ENCODE peak calls at places on chromosomes 16 and 17, in nine cellular contexts. F is IMR-90; C is adipocyte; E is mesendoderm; V is thoracic aorta; D is transverse colon; X is effector memory CD4-positive, alpha-beta T cell; K is neural progenitor cell; P is thyroid gland. A is an unnamed sample.
A peak's percentile ranks its signal among the peaks of the same experiment; 100 is the strongest.

GRCh38 chr16:70805787-70806186 is 4.8 kb upstream of the VAC14 start:
- DNase-seq in F (peak; percentile 91), C (peak; percentile 18), E (no peak), V (no peak), D (no peak), X (no peak), K (no peak), P (no peak), A (no peak)

GRCh38 chr17:31490019-31490383 is 98.5 kb downstream of the RAB11FIP4 start:
- DNase-seq in F (no peak), C (no peak), E (no peak), V (no peak), D (no peak), X (no peak), K (no peak), P (no peak), A (no peak)

GRCh38 chr16:88779406-88780099 is 5.5 kb downstream of the PIEZO1 start:
- DNase-seq in F (no peak), C (no peak), E (no peak), V (no peak), D (no peak), X (no peak), K (no peak), P (peak; percentile 76), A (no peak)

GRCh38 chr16:55044366-55044975 is 113.8 kb downstream of the IRX5 start:
- DNase-seq in F (no peak), C (no peak), E (no peak), V (no peak), D (no peak), X (no peak), K (no peak), P (no peak), A (no peak)

GRCh38 chr16:27611340-27611739 is 61.4 kb downstream of the KATNIP start:
- DNase-seq in F (no peak), C (no peak), E (no peak), V (no peak), D (no peak), X (no peak), K (no peak), P (peak; percentile 75), A (no peak)

GRCh38 chr17:61813211-61813610 is 50.1 kb downstream of the BRIP1 start:
- DNase-seq in F (no peak), C (peak; percentile 53), E (no peak), V (no peak), D (no peak), X (no peak), K (no peak), P (no peak), A (no peak)

GRCh38 chr17:80842456-80843053 is 149.1 kb upstream of the CHMP6 start:
- DNase-seq in F (no peak), C (no peak), E (no peak), V (no peak), D (no peak), X (no peak), K (no peak), P (no peak), A (peak; percentile 15)

GRCh38 chr16:11229906-11230305 is 26.1 kb downstream of the SOCS1 start:
- DNase-seq in F (no peak), C (no peak), E (no peak), V (no peak), D (peak; percentile 43), X (no peak), K (no peak), P (peak; percentile 82), A (no peak)

GRCh38 chr16:30829130-30830071 is 42.4 kb upstream of the ZNF629 start:
- DNase-seq in F (no peak), C (no peak), E (peak; percentile 18), V (no peak), D (peak; percentile 80), X (no peak), K (no peak), P (peak; percentile 70), A (peak; percentile 85)

GRCh38 chr17:57735707-57736106 is 9.4 kb downstream of the CCDC182 start:
- DNase-seq in F (no peak), C (no peak), E (peak; percentile 60), V (no peak), D (no peak), X (no peak), K (peak; percentile 55), P (no peak), A (no peak)

GRCh38 chr16:81446318-81447275 is 2.0 kb downstream of the CMIP start:
- DNase-seq in F (peak; percentile 51), C (peak; percentile 63), E (peak; percentile 66), V (no peak), D (peak; percentile 61), X (peak; percentile 16), K (no peak), P (peak; percentile 34), A (peak; percentile 44)

DNA sequence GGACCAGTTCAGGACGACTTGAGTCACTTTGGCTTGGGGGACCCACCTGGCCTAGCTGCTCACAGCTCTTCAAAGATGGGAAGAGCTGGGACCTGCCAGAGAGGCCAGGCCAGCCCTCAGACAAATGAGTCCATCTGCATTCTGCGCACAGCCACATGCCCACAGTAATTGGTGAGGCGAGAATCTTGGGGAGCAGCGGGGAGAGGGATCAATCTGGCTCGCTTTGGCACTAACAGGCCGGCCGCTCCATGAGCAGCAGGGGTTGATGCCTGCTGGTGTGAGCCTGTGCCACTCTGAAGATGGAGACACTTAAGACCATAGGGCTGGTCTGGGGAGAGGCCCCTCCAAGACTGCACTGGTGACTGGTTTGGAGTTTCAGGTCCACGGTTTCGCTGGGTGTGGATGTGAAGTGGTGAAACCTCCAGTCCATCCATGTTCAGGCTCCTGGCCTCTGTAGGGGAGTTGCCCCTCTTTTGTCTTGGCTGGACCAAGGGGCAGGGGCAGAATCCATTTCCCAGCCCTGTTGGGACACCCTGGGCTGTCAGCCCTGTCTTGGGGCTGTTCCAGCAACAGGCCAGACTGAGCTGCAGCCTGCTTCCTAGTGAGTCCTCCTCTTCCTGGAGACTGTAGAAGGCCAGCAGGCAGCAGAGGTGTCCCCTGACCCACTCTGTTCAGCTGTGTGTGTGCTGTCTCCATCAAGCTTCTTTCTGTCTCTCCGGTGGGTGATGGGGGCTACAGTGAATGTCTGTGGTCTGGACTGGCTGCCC is 7.3 kb downstream of the CTRL start:
- DNase-seq in F (no peak), C (no peak), E (no peak), V (no peak), D (no peak), X (no peak), K (no peak), P (no peak), A (no peak)
- H3K4me1 ChIP-seq in F (no peaks in the 10 kb centered on the region), C (peaks cover 10% of the 10 kb centered on the region), E (peaks cover 1% of the 10 kb centered on the region), V (peaks cover 19% of the 10 kb centered on the region), D (no peaks in the 10 kb centered on the region), X (peaks cover 3% of the 10 kb centered on the region), K (no peaks in the 10 kb centered on the region), P (peaks cover 22% of the 10 kb centered on the region), A (no peaks in the 10 kb centered on the region)

DNA sequence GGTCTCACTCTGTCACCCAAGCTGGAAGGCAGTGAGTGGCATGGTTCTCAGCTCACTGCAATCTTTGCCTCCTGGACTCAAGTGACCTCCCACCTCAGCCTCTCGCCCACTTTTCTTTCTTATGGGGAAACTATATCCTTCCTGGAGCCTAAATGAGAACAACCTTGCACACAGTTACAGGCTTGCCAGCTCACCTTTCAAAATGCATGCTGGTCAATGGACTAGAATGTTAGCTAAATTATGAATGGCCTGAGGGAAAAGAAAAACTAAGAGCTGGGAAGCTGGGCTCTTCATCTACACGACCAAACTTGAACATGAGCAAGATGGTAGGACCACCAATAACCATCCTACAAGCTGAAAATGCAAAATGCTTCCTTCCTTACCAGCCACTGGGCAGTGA is 10.6 kb upstream of the LHX1 start:
- DNase-seq in F (no peak), C (no peak), E (no peak), V (no peak), D (no peak), X (no peak), K (no peak), P (no peak), A (no peak)
- H3K27me3 ChIP-seq in F (peaks cover 78% of the 10 kb centered on the region), C (peaks cover 85% of the 10 kb centered on the region), E (peaks cover 5% of the 10 kb centered on the region), V (peaks cover 5% of the 10 kb centered on the region), D (peaks cover 79% of the 10 kb centered on the region), X (peaks cover 29% of the 10 kb centered on the region), K (peaks cover 100% of the 10 kb centered on the region), P (peaks cover 22% of the 10 kb centered on the region), A (peaks cover 32% of the 10 kb centered on the region)

GRCh38 chr16:72835041-72835440 is 212.9 kb downstream of the ZFHX3 start:
- DNase-seq in F (no peak), C (no peak), E (no peak), V (no peak), D (no peak), X (no peak), K (no peak), P (no peak), A (no peak)

GRCh38 chr16:72833969-72834368 is 214.0 kb downstream of the ZFHX3 start:
- DNase-seq in F (no peak), C (no peak), E (no peak), V (no peak), D (no peak), X (no peak), K (no peak), P (no peak), A (no peak)

GRCh38 chr16:72833491-72833890 is 214.4 kb downstream of the ZFHX3 start:
- DNase-seq in F (no peak), C (no peak), E (no peak), V (no peak), D (no peak), X (no peak), K (no peak), P (no peak), A (no peak)

GRCh38 chr16:72836181-72836580 is 211.7 kb downstream of the ZFHX3 start:
- DNase-seq in F (no peak), C (no peak), E (no peak), V (no peak), D (no peak), X (no peak), K (no peak), P (no peak), A (no peak)

GRCh38 chr16:72834499-72834898 is 213.4 kb downstream of the ZFHX3 start:
- DNase-seq in F (no peak), C (no peak), E (no peak), V (no peak), D (no peak), X (no peak), K (no peak), P (no peak), A (no peak)
- H3K4me1 ChIP-seq in F (peaks cover 6% of the 10 kb centered on the region), C (peaks cover 13% of the 10 kb centered on the region), E (no peaks in the 10 kb centered on the region), V (peaks cover 35% of the 10 kb centered on the region), D (peaks cover 9% of the 10 kb centered on the region), X (no peaks in the 10 kb centered on the region), K (peaks cover 15% of the 10 kb centered on the region), P (peaks cover 7% of the 10 kb centered on the region), A (peaks cover 4% of the 10 kb centered on the region)

DNA sequence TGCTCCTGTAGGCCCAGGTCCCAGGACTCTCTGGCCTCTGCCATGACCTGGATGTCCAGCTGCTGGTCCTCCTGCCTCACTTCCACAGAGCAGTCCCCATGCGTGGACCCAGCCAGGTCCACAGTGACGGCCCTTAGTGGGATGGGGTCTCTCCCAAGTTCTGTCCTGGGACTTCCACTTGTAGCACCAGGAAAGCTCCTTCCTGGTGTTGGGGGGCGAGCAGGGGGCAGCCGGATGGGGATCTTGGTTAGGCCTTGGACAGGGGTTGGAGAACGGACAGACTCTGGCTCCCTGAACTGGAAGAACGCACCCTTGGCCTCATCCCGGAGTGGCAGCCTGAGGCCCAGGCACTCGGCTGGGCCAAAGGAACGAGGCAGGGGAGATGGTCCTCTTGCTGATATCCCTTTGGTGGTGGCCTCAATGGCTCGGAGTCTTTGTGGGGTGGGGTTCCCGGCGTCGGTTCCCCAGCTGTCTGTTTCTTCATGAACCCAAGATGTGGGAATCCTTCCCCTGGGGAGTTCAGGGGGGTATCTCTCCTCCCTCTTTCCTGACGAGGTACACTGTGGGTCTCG is 7.2 kb downstream of the GAS2L2 start:
- DNase-seq in F (no peak), C (no peak), E (no peak), V (no peak), D (no peak), X (no peak), K (no peak), P (no peak), A (no peak)
- H3K27me3 ChIP-seq in F (peaks cover 51% of the 10 kb centered on the region), C (peaks cover 72% of the 10 kb centered on the region), E (peaks cover 5% of the 10 kb centered on the region), V (peaks cover 6% of the 10 kb centered on the region), D (peaks cover 59% of the 10 kb centered on the region), X (peaks cover 38% of the 10 kb centered on the region), K (peaks cover 51% of the 10 kb centered on the region), P (peaks cover 6% of the 10 kb centered on the region), A (no peaks in the 10 kb centered on the region)